ENCODE peak calls at places on chromosomes 4 and X, in five cellular contexts. D is BJ, G is fibroblast of lung, N is transverse colon, E is GM12878. C is an unnamed sample.

GRCh38 chr4:106287353-106287969 is 28.5 kb downstream of the TBCK start:
- DNase-seq in D (peak; percentile 60), G (peak; percentile 86), E (no peak), N (no peak), C (peak; percentile 98)

GRCh38 chr4:72974694-72975487 is 94.6 kb downstream of the COX18 start:
- DNase-seq in G (peak; percentile 25), D (no peak), N (no peak), E (no peak), C (peak; percentile 74)

GRCh38 chr4:103719320-103720204 is at the start of gene TACR3:
- DNase-seq in E (no peak), D (no peak), N (no peak), G (no peak), C (no peak)

GRCh38 chr4:156941940-156942548 is 29.6 kb downstream of the PDGFC start:
- DNase-seq in D (no peak), G (peak; percentile 97), N (peak; percentile 33), E (no peak), C (peak; percentile 98)

GRCh38 chr4:20778896-20779295 is 78.6 kb downstream of the PACRGL start:
- DNase-seq in E (no peak), N (no peak), D (no peak), G (no peak), C (no peak)

GRCh38 chrX:140507223-140507981 is 2.5 kb upstream of the SOX3 start:
- DNase-seq in D (no peak), N (no peak), E (no peak), G (no peak), C (no peak)

GRCh38 chrX:120768681-120769080 is 107.0 kb downstream of the CT47B1 start:
- DNase-seq in E (no peak), N (no peak), D (no peak), G (peak; percentile 33), C (peak; percentile 64)

GRCh38 chr4:8900588-8900987 is 28.9 kb upstream of the HMX1 start:
- DNase-seq in G (no peak), N (no peak), D (no peak), E (no peak), C (no peak)

GRCh38 chrX:141839856-141840255 is 1.7 kb downstream of the MAGEC3 start:
- DNase-seq in G (no peak), E (no peak), N (no peak), D (no peak), C (peak; percentile 1)

GRCh38 chr4:150510176-150510875 is 71.6 kb upstream of the MAB21L2 start:
- DNase-seq in G (peak; percentile 85), N (no peak), E (no peak), D (peak; percentile 47), C (peak; percentile 92)

GRCh38 chrX:80648023-80648422 is 161.7 kb downstream of the BRWD3 start:
- DNase-seq in G (peak; percentile 0), D (no peak), N (no peak), E (no peak), C (peak; percentile 27)

GRCh38 chr4:76589872-76590846 is 155.1 kb downstream of the SHROOM3 start:
- DNase-seq in N (peak; percentile 51), G (peak; percentile 83), D (peak; percentile 95), E (no peak), C (peak; percentile 98)

GRCh38 chrX:150772150-150772970 is 79.2 kb downstream of the MTMR1 start:
- DNase-seq in E (no peak), G (peak; percentile 57), N (peak; percentile 82), D (no peak), C (peak; percentile 73)
- TF ChIP-seq CTCF in E (peak; percentile 91), G (peak; percentile 71), N (peak; percentile 76), D (peak; percentile 85), C (peak; percentile 84)

GRCh38 chrX:2327423-2327822 is 173.4 kb downstream of the DHRSX start:
- DNase-seq in D (no peak), G (no peak), E (no peak), N (no peak), C (no peak)

GRCh38 chrX:2320580-2321327 is 180.0 kb downstream of the DHRSX start:
- DNase-seq in G (peak; percentile 88), E (no peak), D (peak; percentile 57), N (no peak), C (peak; percentile 74)

GRCh38 chrX:2324116-2324515 is 176.7 kb downstream of the DHRSX start:
- DNase-seq in E (no peak), D (no peak), G (no peak), N (no peak), C (no peak)

GRCh38 chrX:2321411-2321810 is 179.4 kb downstream of the DHRSX start:
- DNase-seq in E (no peak), N (no peak), G (no peak), D (no peak), C (no peak)

GRCh38 chrX:2325076-2325784 is 175.5 kb downstream of the DHRSX start:
- DNase-seq in N (peak; percentile 78), G (peak; percentile 86), D (no peak), E (peak; percentile 63), C (peak; percentile 72)
- H3K4me3 ChIP-seq in N (peak overlapping the region; percentile 19), G (peak overlapping the region; percentile 23), D (no peak overlapping the region), E (peak overlapping the region; percentile 71), C (peak overlapping the region; percentile 38)

GRCh38 chr4:48681856-48682255 is 98.2 kb downstream of the FRYL start:
- DNase-seq in G (peak; percentile 57), D (no peak), E (peak; percentile 35), N (no peak), C (peak; percentile 75)
- TF ChIP-seq CTCF in G (peak; percentile 49), D (peak; percentile 36), E (peak; percentile 38), N (peak; percentile 38), C (peak; percentile 68)

GRCh38 chr4:128286474-128287158 is 997 bp downstream of the PGRMC2 start:
- DNase-seq in G (peak; percentile 55), D (no peak), E (no peak), N (no peak), C (peak; percentile 80)

GRCh38 chr4:128287159-128287870 is at the start of gene PGRMC2:
- DNase-seq in E (no peak), N (peak; percentile 53), G (peak; percentile 34), D (no peak), C (peak; percentile 63)

GRCh38 chr4:128283071-128283470 is 4.5 kb downstream of the PGRMC2 start:
- DNase-seq in N (no peak), G (no peak), E (no peak), D (no peak), C (no peak)

GRCh38 chr4:128284317-128284716 is 3.3 kb downstream of the PGRMC2 start:
- DNase-seq in G (no peak), D (no peak), N (no peak), E (no peak), C (no peak)

DNA sequence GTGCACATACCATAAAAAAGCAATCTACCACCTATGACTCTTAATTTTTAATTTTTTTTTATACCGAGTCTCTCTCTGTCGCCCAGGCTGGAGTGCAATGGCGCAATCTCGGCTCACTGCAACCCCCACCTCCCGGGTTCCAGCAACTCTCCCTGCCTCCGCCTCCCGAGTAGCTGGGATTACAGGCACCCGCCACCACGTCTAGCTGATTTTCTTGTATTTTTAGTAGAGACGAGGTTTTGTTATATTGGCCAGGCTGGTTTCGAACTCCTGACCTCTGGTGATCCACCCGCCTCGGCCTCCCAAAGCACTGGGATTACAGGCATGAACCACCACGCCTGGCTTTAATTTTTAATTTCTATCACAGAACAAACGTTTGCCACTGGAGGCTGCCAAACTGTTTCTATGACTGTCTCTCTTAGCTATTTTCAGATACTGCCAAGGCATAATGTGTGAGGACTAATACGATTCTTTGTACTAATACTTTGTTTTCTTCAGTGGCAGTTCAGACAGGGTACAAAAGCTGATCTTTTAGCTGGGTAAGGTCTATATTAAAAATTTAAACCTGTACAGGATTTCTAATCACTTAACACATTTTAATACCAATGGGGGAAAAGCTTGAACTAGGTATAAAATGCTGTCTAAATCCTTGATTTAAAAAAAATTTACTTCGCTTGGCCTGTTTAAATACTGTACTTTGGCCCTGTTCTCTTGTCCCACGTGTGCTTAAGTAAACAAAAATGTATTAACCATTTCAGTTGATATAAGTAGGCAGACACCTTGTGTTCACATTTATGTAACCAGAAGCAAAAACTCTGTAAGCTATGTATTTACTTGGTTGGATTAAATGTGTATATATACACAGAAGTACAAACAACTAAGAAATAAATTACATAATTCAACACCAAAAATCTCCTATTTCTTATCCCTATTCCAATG is 2.3 kb downstream of the PGRMC2 start:
- DNase-seq in D (no peak), G (peak; percentile 34), E (no peak), N (peak; percentile 16), C (no peak)
- H3K4me3 ChIP-seq in D (peak overlapping the region; percentile 93), G (peak overlapping the region; percentile 84), E (peak overlapping the region; percentile 97), N (no peak overlapping the region), C (peak overlapping the region; percentile 87)

GRCh38 chrX:46381630-46382029 is 163.6 kb downstream of the ZNF674 start:
- DNase-seq in N (peak; percentile 12), D (no peak), E (peak; percentile 4), G (no peak), C (peak; percentile 51)
- TF ChIP-seq CTCF in N (peak; percentile 18), D (peak; percentile 47), E (peak; percentile 71), G (peak; percentile 52), C (peak; percentile 71)

GRCh38 chrX:155767101-155767878 is 113.9 kb upstream of the VAMP7 start:
- DNase-seq in G (peak; percentile 83), D (peak; percentile 41), N (peak; percentile 60), E (peak; percentile 4), C (peak; percentile 82)
- H3K4me3 ChIP-seq in G (peak overlapping the region; percentile 76), D (peak overlapping the region; percentile 53), N (no peak overlapping the region), E (peak overlapping the region; percentile 36), C (peak overlapping the region; percentile 62)

GRCh38 chrX:125205084-125205917 is 114.4 kb upstream of the TEX13C start:
- DNase-seq in E (no peak), G (peak; percentile 0), N (peak; percentile 12), D (no peak), C (peak; percentile 1)
- TF ChIP-seq CTCF in E (no peak), G (no peak), N (no peak), D (no peak), C (no peak)